ENCODE peak calls at places on chromosome 15, in six cellular contexts. One of them, this sample, is unnamed.

GRCh38 chr15:66701422-66702034 is 508 bp upstream of the SMAD6 start:
- DNase-seq in tibial nerve: no peak
- DNase-seq in adrenal gland: peak; percentile 43
- DNase-seq in astrocyte: peak; percentile 56
- DNase-seq in neuronal stem cell: peak; percentile 67
- DNase-seq in psoas muscle: peak; percentile 73
- DNase-seq in this sample: peak; percentile 75

GRCh38 chr15:52002351-52002750 is 16.7 kb upstream of the MAPK6 start:
- DNase-seq in tibial nerve: no peak
- DNase-seq in adrenal gland: no peak
- DNase-seq in astrocyte: no peak
- DNase-seq in neuronal stem cell: no peak
- DNase-seq in psoas muscle: no peak
- DNase-seq in this sample: no peak

GRCh38 chr15:64878708-64879107 is 33.0 kb upstream of the ANKDD1A start:
- DNase-seq in tibial nerve: no peak
- DNase-seq in adrenal gland: peak; percentile 75
- DNase-seq in astrocyte: no peak
- DNase-seq in neuronal stem cell: no peak
- DNase-seq in psoas muscle: no peak
- DNase-seq in this sample: no peak

GRCh38 chr15:41730543-41730942 is 43.7 kb upstream of the MAPKBP1 start:
- DNase-seq in tibial nerve: no peak
- DNase-seq in adrenal gland: no peak
- DNase-seq in astrocyte: no peak
- DNase-seq in neuronal stem cell: no peak
- DNase-seq in psoas muscle: no peak
- DNase-seq in this sample: no peak

GRCh38 chr15:98729446-98730042 is 81.2 kb downstream of the IGF1R start:
- DNase-seq in tibial nerve: no peak
- DNase-seq in adrenal gland: peak; percentile 68
- DNase-seq in astrocyte: no peak
- DNase-seq in neuronal stem cell: no peak
- DNase-seq in psoas muscle: no peak
- DNase-seq in this sample: peak; percentile 64

GRCh38 chr15:39629376-39629775 is 48.5 kb downstream of the THBS1 start:
- DNase-seq in tibial nerve: no peak
- DNase-seq in adrenal gland: no peak
- DNase-seq in astrocyte: peak; percentile 49
- DNase-seq in neuronal stem cell: no peak
- DNase-seq in psoas muscle: no peak
- DNase-seq in this sample: no peak

GRCh38 chr15:38474155-38474757 is 20.3 kb downstream of the FAM98B start:
- DNase-seq in tibial nerve: no peak
- DNase-seq in adrenal gland: peak; percentile 52
- DNase-seq in astrocyte: peak; percentile 63
- DNase-seq in neuronal stem cell: peak; percentile 39
- DNase-seq in psoas muscle: no peak
- DNase-seq in this sample: peak; percentile 77

GRCh38 chr15:48143856-48144255 is 23.1 kb downstream of the SLC24A5 start:
- DNase-seq in tibial nerve: no peak
- DNase-seq in adrenal gland: no peak
- DNase-seq in astrocyte: peak; percentile 50
- DNase-seq in neuronal stem cell: no peak
- DNase-seq in psoas muscle: no peak
- DNase-seq in this sample: no peak

GRCh38 chr15:88300861-88301260 is 44.3 kb upstream of the NTRK3 start:
- DNase-seq in tibial nerve: no peak
- DNase-seq in adrenal gland: no peak
- DNase-seq in astrocyte: no peak
- DNase-seq in neuronal stem cell: no peak
- DNase-seq in psoas muscle: no peak
- DNase-seq in this sample: no peak

GRCh38 chr15:100730655-100731240 is 128.4 kb downstream of the ASB7 start:
- DNase-seq in tibial nerve: no peak
- DNase-seq in adrenal gland: no peak
- DNase-seq in astrocyte: no peak
- DNase-seq in neuronal stem cell: no peak
- DNase-seq in psoas muscle: no peak
- DNase-seq in this sample: no peak

GRCh38 chr15:61196156-61196555 is 32.9 kb downstream of the RORA start:
- DNase-seq in tibial nerve: no peak
- DNase-seq in adrenal gland: no peak
- DNase-seq in astrocyte: no peak
- DNase-seq in neuronal stem cell: no peak
- DNase-seq in psoas muscle: no peak
- DNase-seq in this sample: no peak

GRCh38 chr15:63818191-63818590 is 15.6 kb downstream of the HERC1 start:
- DNase-seq in tibial nerve: no peak
- DNase-seq in adrenal gland: no peak
- DNase-seq in astrocyte: peak; percentile 2
- DNase-seq in neuronal stem cell: no peak
- DNase-seq in psoas muscle: no peak
- DNase-seq in this sample: no peak

GRCh38 chr15:74375303-74375693 is 7.9 kb upstream of the CYP11A1 start:
- DNase-seq in tibial nerve: peak; percentile 88
- DNase-seq in adrenal gland: peak; percentile 89
- DNase-seq in astrocyte: no peak
- DNase-seq in neuronal stem cell: peak; percentile 74
- DNase-seq in psoas muscle: peak; percentile 85
- DNase-seq in this sample: peak; percentile 80

GRCh38 chr15:42736178-42736792 is 643 bp downstream of the CDAN1 start:
- DNase-seq in tibial nerve: no peak
- DNase-seq in adrenal gland: peak; percentile 15
- DNase-seq in astrocyte: no peak
- DNase-seq in neuronal stem cell: no peak
- DNase-seq in psoas muscle: no peak
- DNase-seq in this sample: peak; percentile 34

GRCh38 chr15:55344206-55344605 is 25.2 kb downstream of the PIGB start:
- DNase-seq in tibial nerve: no peak
- DNase-seq in adrenal gland: no peak
- DNase-seq in astrocyte: peak; percentile 12
- DNase-seq in neuronal stem cell: peak; percentile 18
- DNase-seq in psoas muscle: no peak
- DNase-seq in this sample: no peak

GRCh38 chr15:37820380-37821128 is 113.9 kb upstream of the TMCO5A start:
- DNase-seq in tibial nerve: no peak
- DNase-seq in adrenal gland: no peak
- DNase-seq in astrocyte: no peak
- DNase-seq in neuronal stem cell: no peak
- DNase-seq in psoas muscle: no peak
- DNase-seq in this sample: no peak

GRCh38 chr15:95843241-95843851 is 487.2 kb upstream of the NR2F2 start:
- DNase-seq in tibial nerve: peak; percentile 51
- DNase-seq in adrenal gland: no peak
- DNase-seq in astrocyte: peak; percentile 91
- DNase-seq in neuronal stem cell: no peak
- DNase-seq in psoas muscle: no peak
- DNase-seq in this sample: peak; percentile 93

GRCh38 chr15:85099195-85099803 is 117.6 kb downstream of the PDE8A start:
- DNase-seq in tibial nerve: no peak
- DNase-seq in adrenal gland: no peak
- DNase-seq in astrocyte: no peak
- DNase-seq in neuronal stem cell: no peak
- DNase-seq in psoas muscle: no peak
- DNase-seq in this sample: no peak

GRCh38 chr15:40493089-40493840 is 22.5 kb downstream of the CHST14 start:
- DNase-seq in tibial nerve: no peak
- DNase-seq in adrenal gland: no peak
- DNase-seq in astrocyte: peak; percentile 49
- DNase-seq in neuronal stem cell: no peak
- DNase-seq in psoas muscle: no peak
- DNase-seq in this sample: no peak

GRCh38 chr15:41276821-41277220 is 45.8 kb downstream of the CHP1 start:
- DNase-seq in tibial nerve: no peak
- DNase-seq in adrenal gland: no peak
- DNase-seq in astrocyte: no peak
- DNase-seq in neuronal stem cell: no peak
- DNase-seq in psoas muscle: no peak
- DNase-seq in this sample: no peak

GRCh38 chr15:94259863-94260262 is 28.5 kb downstream of the MCTP2 start:
- DNase-seq in tibial nerve: no peak
- DNase-seq in adrenal gland: no peak
- DNase-seq in astrocyte: no peak
- DNase-seq in neuronal stem cell: no peak
- DNase-seq in psoas muscle: no peak
- DNase-seq in this sample: no peak

GRCh38 chr15:85771781-85772445 is 22.8 kb downstream of the KLHL25 start:
- DNase-seq in tibial nerve: peak; percentile 46
- DNase-seq in adrenal gland: peak; percentile 37
- DNase-seq in astrocyte: no peak
- DNase-seq in neuronal stem cell: no peak
- DNase-seq in psoas muscle: peak; percentile 91
- DNase-seq in this sample: no peak

GRCh38 chr15:71444866-71445590 is 329.8 kb downstream of the THSD4 start:
- DNase-seq in tibial nerve: no peak
- DNase-seq in adrenal gland: no peak
- DNase-seq in astrocyte: peak; percentile 65
- DNase-seq in neuronal stem cell: no peak
- DNase-seq in psoas muscle: no peak
- DNase-seq in this sample: no peak

GRCh38 chr15:33656090-33656670 is 312.1 kb upstream of the CHRM5 start:
- DNase-seq in tibial nerve: no peak
- DNase-seq in adrenal gland: no peak
- DNase-seq in astrocyte: no peak
- DNase-seq in neuronal stem cell: no peak
- DNase-seq in psoas muscle: no peak
- DNase-seq in this sample: no peak

GRCh38 chr15:35880896-35881295 is 334.9 kb upstream of the DPH6 start:
- DNase-seq in tibial nerve: no peak
- DNase-seq in adrenal gland: no peak
- DNase-seq in astrocyte: no peak
- DNase-seq in neuronal stem cell: no peak
- DNase-seq in psoas muscle: no peak
- DNase-seq in this sample: no peak

GRCh38 chr15:83108266-83109219 is 1.1 kb downstream of the TM6SF1 start:
- DNase-seq in tibial nerve: no peak
- DNase-seq in adrenal gland: peak; percentile 65
- DNase-seq in astrocyte: no peak
- DNase-seq in neuronal stem cell: no peak
- DNase-seq in psoas muscle: peak; percentile 72
- DNase-seq in this sample: peak; percentile 77

GRCh38 chr15:78432664-78433063 is 5.4 kb upstream of the IREB2 start:
- DNase-seq in tibial nerve: no peak
- DNase-seq in adrenal gland: no peak
- DNase-seq in astrocyte: no peak
- DNase-seq in neuronal stem cell: no peak
- DNase-seq in psoas muscle: no peak
- DNase-seq in this sample: no peak

GRCh38 chr15:39605146-39605545 is 24.3 kb downstream of the THBS1 start:
- DNase-seq in tibial nerve: no peak
- DNase-seq in adrenal gland: no peak
- DNase-seq in astrocyte: no peak
- DNase-seq in neuronal stem cell: no peak
- DNase-seq in psoas muscle: no peak
- DNase-seq in this sample: no peak

GRCh38 chr15:83595191-83595590 is 58.7 kb upstream of the ADAMTSL3 start:
- DNase-seq in tibial nerve: no peak
- DNase-seq in adrenal gland: no peak
- DNase-seq in astrocyte: no peak
- DNase-seq in neuronal stem cell: no peak
- DNase-seq in psoas muscle: no peak
- DNase-seq in this sample: no peak

DNA sequence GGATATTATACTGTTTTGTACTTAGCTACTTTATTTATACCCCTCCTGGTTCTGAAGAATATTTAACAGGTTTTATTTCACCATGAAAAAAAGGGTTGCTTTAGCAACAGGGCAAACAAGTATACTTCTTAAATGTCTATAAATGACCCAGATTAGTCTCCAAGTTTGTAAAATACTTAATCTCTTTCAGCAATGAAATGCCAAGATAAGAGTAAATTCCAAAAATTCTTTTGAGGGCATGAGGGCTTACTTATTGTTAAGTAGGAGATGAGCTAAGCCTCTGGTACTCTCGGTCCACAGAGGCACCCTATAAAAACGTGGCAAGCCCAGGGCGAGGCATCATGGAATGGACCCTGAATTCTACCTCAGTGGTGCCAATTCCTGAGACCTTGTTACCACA is 264.8 kb upstream of the NSMCE3 start:
- DNase-seq in tibial nerve: no peak
- DNase-seq in adrenal gland: no peak
- DNase-seq in astrocyte: peak; percentile 10
- DNase-seq in neuronal stem cell: no peak
- DNase-seq in psoas muscle: no peak
- DNase-seq in this sample: no peak
- H3K27ac ChIP-seq in tibial nerve: no peak overlapping the region
- H3K27ac ChIP-seq in adrenal gland: no peak overlapping the region
- H3K27ac ChIP-seq in astrocyte: no peak overlapping the region
- H3K27ac ChIP-seq in neuronal stem cell: no peak overlapping the region
- H3K27ac ChIP-seq in psoas muscle: no peak overlapping the region
- H3K27ac ChIP-seq in this sample: no peak overlapping the region

GRCh38 chr15:25568751-25569150 is 129.9 kb upstream of the UBE3A start:
- DNase-seq in tibial nerve: no peak
- DNase-seq in adrenal gland: no peak
- DNase-seq in astrocyte: peak; percentile 4
- DNase-seq in neuronal stem cell: no peak
- DNase-seq in psoas muscle: no peak
- DNase-seq in this sample: no peak
- H3K27ac ChIP-seq in tibial nerve: no peak overlapping the region
- H3K27ac ChIP-seq in adrenal gland: no peak overlapping the region
- H3K27ac ChIP-seq in astrocyte: no peak overlapping the region
- H3K27ac ChIP-seq in neuronal stem cell: no peak overlapping the region
- H3K27ac ChIP-seq in psoas muscle: no peak overlapping the region
- H3K27ac ChIP-seq in this sample: no peak overlapping the region

GRCh38 chr15:34818531-34818930 is 23.2 kb upstream of the ACTC1 start:
- DNase-seq in tibial nerve: no peak
- DNase-seq in adrenal gland: no peak
- DNase-seq in astrocyte: peak; percentile 24
- DNase-seq in neuronal stem cell: no peak
- DNase-seq in psoas muscle: no peak
- DNase-seq in this sample: no peak
- H3K27ac ChIP-seq in tibial nerve: no peak overlapping the region
- H3K27ac ChIP-seq in adrenal gland: no peak overlapping the region
- H3K27ac ChIP-seq in astrocyte: no peak overlapping the region
- H3K27ac ChIP-seq in neuronal stem cell: no peak overlapping the region
- H3K27ac ChIP-seq in psoas muscle: no peak overlapping the region
- H3K27ac ChIP-seq in this sample: no peak overlapping the region

GRCh38 chr15:68310811-68311463 is 33.4 kb downstream of the FEM1B start:
- DNase-seq in tibial nerve: no peak
- DNase-seq in adrenal gland: no peak
- DNase-seq in astrocyte: no peak
- DNase-seq in neuronal stem cell: no peak
- DNase-seq in psoas muscle: no peak
- DNase-seq in this sample: no peak
- H3K27ac ChIP-seq in tibial nerve: no peak overlapping the region
- H3K27ac ChIP-seq in adrenal gland: no peak overlapping the region
- H3K27ac ChIP-seq in astrocyte: no peak overlapping the region
- H3K27ac ChIP-seq in neuronal stem cell: no peak overlapping the region
- H3K27ac ChIP-seq in psoas muscle: no peak overlapping the region
- H3K27ac ChIP-seq in this sample: no peak overlapping the region